ENCODE peak calls at places on chromosomes 11 and 22, in four cellular contexts. One of them, this sample, is unnamed.

GRCh38 chr11:118224512-118225180 is at the start of gene JAML:
- DNase-seq in brain microvascular endothelial cell: no peak
- DNase-seq in HCT116: no peak
- DNase-seq in H1: no peak
- DNase-seq in this sample: no peak

GRCh38 chr22:38721551-38721950 is 15.8 kb downstream of the GTPBP1 start:
- DNase-seq in H1: no peak
- DNase-seq in HCT116: no peak
- DNase-seq in brain microvascular endothelial cell: no peak
- DNase-seq in this sample: no peak

GRCh38 chr11:111815489-111815888 is 49.3 kb upstream of the PPP2R1B start:
- DNase-seq in HCT116: no peak
- DNase-seq in brain microvascular endothelial cell: no peak
- DNase-seq in H1: no peak
- DNase-seq in this sample: no peak

GRCh38 chr11:69297926-69298777 is 4.2 kb downstream of the MYEOV start:
- DNase-seq in H1: no peak
- DNase-seq in HCT116: peak; percentile 78
- DNase-seq in brain microvascular endothelial cell: peak; percentile 62
- DNase-seq in this sample: peak; percentile 82

GRCh38 chr11:78414321-78415051 is 3.1 kb downstream of the GAB2 start:
- DNase-seq in H1: no peak
- DNase-seq in brain microvascular endothelial cell: no peak
- DNase-seq in HCT116: no peak
- DNase-seq in this sample: peak; percentile 61

GRCh38 chr11:12235945-12236743 is 125.8 kb downstream of the MICAL2 start:
- DNase-seq in HCT116: peak; percentile 32
- DNase-seq in H1: no peak
- DNase-seq in brain microvascular endothelial cell: peak; percentile 37
- DNase-seq in this sample: peak; percentile 81

GRCh38 chr11:70581991-70582885 is 183.9 kb downstream of the CTTN start:
- DNase-seq in brain microvascular endothelial cell: no peak
- DNase-seq in H1: no peak
- DNase-seq in HCT116: no peak
- DNase-seq in this sample: no peak

GRCh38 chr11:128593281-128593680 is 5.9 kb upstream of the ETS1 start:
- DNase-seq in HCT116: no peak
- DNase-seq in H1: no peak
- DNase-seq in brain microvascular endothelial cell: peak; percentile 52
- DNase-seq in this sample: peak; percentile 70

GRCh38 chr22:48433647-48434046 is 1394.0 kb downstream of the BRD1 start:
- DNase-seq in HCT116: no peak
- DNase-seq in brain microvascular endothelial cell: no peak
- DNase-seq in H1: no peak
- DNase-seq in this sample: no peak

GRCh38 chr22:42299586-42300285 is 29.3 kb upstream of the TCF20 start:
- DNase-seq in brain microvascular endothelial cell: no peak
- DNase-seq in HCT116: no peak
- DNase-seq in H1: no peak
- DNase-seq in this sample: no peak

GRCh38 chr11:61413496-61413895 is 16.3 kb downstream of the CPSF7 start:
- DNase-seq in brain microvascular endothelial cell: no peak
- DNase-seq in H1: no peak
- DNase-seq in HCT116: no peak
- DNase-seq in this sample: no peak

GRCh38 chr22:31870890-31871289 is 73.4 kb upstream of the YWHAH start:
- DNase-seq in HCT116: no peak
- DNase-seq in H1: no peak
- DNase-seq in brain microvascular endothelial cell: peak; percentile 93
- DNase-seq in this sample: peak; percentile 81

GRCh38 chr11:131274233-131274632 is 96.2 kb upstream of the NTM start:
- DNase-seq in HCT116: no peak
- DNase-seq in H1: no peak
- DNase-seq in brain microvascular endothelial cell: no peak
- DNase-seq in this sample: no peak

GRCh38 chr11:71135112-71135511 is 117.3 kb downstream of the SHANK2 start:
- DNase-seq in HCT116: no peak
- DNase-seq in brain microvascular endothelial cell: no peak
- DNase-seq in H1: no peak
- DNase-seq in this sample: no peak

GRCh38 chr11:88552377-88553029 is 215.0 kb upstream of the CTSC start:
- DNase-seq in brain microvascular endothelial cell: peak; percentile 43
- DNase-seq in HCT116: peak; percentile 48
- DNase-seq in H1: peak; percentile 21
- DNase-seq in this sample: peak; percentile 75

GRCh38 chr11:8049084-8049483 is 31.9 kb upstream of the TUB start:
- DNase-seq in HCT116: no peak
- DNase-seq in brain microvascular endothelial cell: no peak
- DNase-seq in H1: no peak
- DNase-seq in this sample: no peak

GRCh38 chr11:35304393-35304790 is 115.0 kb downstream of the SLC1A2 start:
- DNase-seq in HCT116: no peak
- DNase-seq in H1: no peak
- DNase-seq in brain microvascular endothelial cell: peak; percentile 63
- DNase-seq in this sample: peak; percentile 79

GRCh38 chr11:112085822-112086421 is 634 bp downstream of the TIMM8B start:
- DNase-seq in HCT116: no peak
- DNase-seq in H1: no peak
- DNase-seq in brain microvascular endothelial cell: peak; percentile 29
- DNase-seq in this sample: peak; percentile 49

GRCh38 chr11:32213223-32213622 is 122.3 kb downstream of the RCN1 start:
- DNase-seq in brain microvascular endothelial cell: peak; percentile 59
- DNase-seq in H1: no peak
- DNase-seq in HCT116: no peak
- DNase-seq in this sample: peak; percentile 67

GRCh38 chr11:47391077-47391583 is 12.8 kb upstream of the SPI1 start:
- DNase-seq in HCT116: no peak
- DNase-seq in H1: no peak
- DNase-seq in brain microvascular endothelial cell: no peak
- DNase-seq in this sample: no peak

GRCh38 chr22:40009231-40009769 is 14.5 kb downstream of the FAM83F start:
- DNase-seq in HCT116: no peak
- DNase-seq in brain microvascular endothelial cell: peak; percentile 15
- DNase-seq in H1: no peak
- DNase-seq in this sample: peak; percentile 62

GRCh38 chr22:37739000-37739399 is 42.2 kb downstream of the TRIOBP start:
- DNase-seq in brain microvascular endothelial cell: no peak
- DNase-seq in H1: no peak
- DNase-seq in HCT116: no peak
- DNase-seq in this sample: peak; percentile 56

GRCh38 chr22:46609724-46610161 is 10.4 kb upstream of the GRAMD4 start:
- DNase-seq in H1: no peak
- DNase-seq in brain microvascular endothelial cell: no peak
- DNase-seq in HCT116: no peak
- DNase-seq in this sample: no peak

GRCh38 chr11:94507485-94507884 is 4.8 kb upstream of the C11orf97 start:
- DNase-seq in HCT116: no peak
- DNase-seq in brain microvascular endothelial cell: no peak
- DNase-seq in H1: no peak
- DNase-seq in this sample: no peak

GRCh38 chr11:46541593-46542371 is 52.0 kb downstream of the AMBRA1 start:
- DNase-seq in H1: no peak
- DNase-seq in brain microvascular endothelial cell: no peak
- DNase-seq in HCT116: no peak
- DNase-seq in this sample: no peak

DNA sequence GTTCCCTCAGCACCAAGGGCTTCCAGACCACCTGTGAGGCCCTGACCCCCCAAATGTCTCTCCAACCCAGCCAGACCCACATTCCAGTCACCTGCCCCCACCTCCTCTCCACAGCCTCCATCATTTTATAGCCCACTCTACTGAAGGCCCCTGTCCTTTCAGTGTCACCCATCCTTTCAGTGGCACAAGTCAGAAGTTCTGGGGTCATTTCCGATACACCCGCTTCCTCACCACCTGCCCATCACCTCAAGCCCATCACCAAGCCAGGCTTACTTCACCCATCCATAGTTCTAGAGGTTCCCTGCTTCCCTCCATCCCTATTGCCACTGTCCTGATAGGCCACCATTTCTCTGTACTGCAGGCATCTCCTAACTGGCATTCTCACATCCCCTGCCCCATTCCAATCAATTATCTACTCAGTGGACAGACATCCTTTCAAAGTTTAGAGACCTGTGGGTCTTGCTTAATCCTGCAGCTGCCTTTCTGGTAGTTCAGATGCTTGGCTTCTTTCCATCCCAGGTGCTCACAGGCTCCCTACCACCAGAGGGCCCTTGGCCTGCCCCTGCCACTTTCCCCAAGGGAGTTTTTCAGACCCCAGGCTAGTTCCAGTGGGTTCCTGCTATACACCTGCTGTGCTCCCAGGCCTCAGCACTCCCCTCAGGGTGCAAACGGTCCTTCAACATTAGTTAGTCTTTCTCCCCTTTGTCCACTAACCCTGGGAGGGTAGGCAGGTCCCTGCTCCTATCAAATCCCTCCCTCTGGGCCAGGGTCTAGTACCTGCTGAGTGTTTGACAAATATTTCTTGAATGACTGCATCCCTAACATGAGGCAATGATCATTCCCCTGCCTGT is 7.6 kb downstream of the KCNQ1OT1 start:
- DNase-seq in brain microvascular endothelial cell: no peak
- DNase-seq in H1: no peak
- DNase-seq in HCT116: no peak
- DNase-seq in this sample: peak; percentile 13
- TF ChIP-seq CTCF in brain microvascular endothelial cell: peak; percentile 52
- TF ChIP-seq CTCF in H1: peak; percentile 67
- TF ChIP-seq CTCF in HCT116: peak; percentile 33
- TF ChIP-seq CTCF in this sample: peak; percentile 42

DNA sequence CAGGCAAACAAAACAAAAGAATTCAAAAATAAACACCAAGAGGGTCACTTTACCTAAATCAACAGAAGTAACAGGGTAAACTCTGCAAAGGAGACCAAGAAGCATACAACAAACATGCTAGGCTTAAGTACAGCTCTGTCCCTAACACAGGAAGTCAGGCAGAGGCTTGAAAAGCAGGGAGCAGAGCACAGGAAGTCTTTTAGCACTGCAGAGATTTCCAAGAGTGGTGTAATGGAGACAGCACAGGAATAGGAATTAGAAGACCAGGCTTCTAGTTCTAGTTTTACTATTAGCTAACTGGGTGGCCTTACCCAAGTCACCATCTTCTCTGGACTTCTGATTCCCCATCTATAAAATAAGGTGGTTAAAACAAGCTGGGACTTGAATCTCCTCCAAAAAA is 1.9 kb downstream of the RBFOX2 start:
- DNase-seq in HCT116: no peak
- DNase-seq in brain microvascular endothelial cell: no peak
- DNase-seq in H1: no peak
- DNase-seq in this sample: peak; percentile 57
- H3K4me3 ChIP-seq in HCT116: peak overlapping the region; percentile 84
- H3K4me3 ChIP-seq in brain microvascular endothelial cell: peak overlapping the region; percentile 88
- H3K4me3 ChIP-seq in H1: peak overlapping the region; percentile 91
- H3K4me3 ChIP-seq in this sample: peak overlapping the region; percentile 84

DNA sequence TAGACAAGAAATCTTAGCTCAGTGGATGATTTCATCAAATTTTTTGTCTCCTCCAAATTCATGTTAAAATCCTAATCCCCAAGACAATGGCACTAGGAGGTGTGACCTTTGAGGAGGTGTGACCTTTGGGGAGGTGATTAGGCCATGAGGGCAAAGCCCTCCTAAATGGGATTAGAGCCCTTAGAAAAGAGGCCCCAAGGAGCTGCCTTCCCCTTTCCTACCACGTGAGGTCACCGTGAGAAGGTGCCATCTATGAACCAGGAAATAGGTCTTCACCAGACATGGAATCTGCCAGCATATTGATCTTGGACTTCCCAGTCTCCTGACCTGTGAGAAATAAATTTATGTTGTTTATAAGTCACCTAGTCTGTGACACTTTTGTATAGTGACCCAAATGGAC is 138.7 kb downstream of the TRIM29 start:
- DNase-seq in HCT116: no peak
- DNase-seq in brain microvascular endothelial cell: no peak
- DNase-seq in H1: no peak
- DNase-seq in this sample: no peak
- TF ChIP-seq CTCF in HCT116: peak; percentile 15
- TF ChIP-seq CTCF in brain microvascular endothelial cell: peak; percentile 22
- TF ChIP-seq CTCF in H1: peak; percentile 57
- TF ChIP-seq CTCF in this sample: no peak

DNA sequence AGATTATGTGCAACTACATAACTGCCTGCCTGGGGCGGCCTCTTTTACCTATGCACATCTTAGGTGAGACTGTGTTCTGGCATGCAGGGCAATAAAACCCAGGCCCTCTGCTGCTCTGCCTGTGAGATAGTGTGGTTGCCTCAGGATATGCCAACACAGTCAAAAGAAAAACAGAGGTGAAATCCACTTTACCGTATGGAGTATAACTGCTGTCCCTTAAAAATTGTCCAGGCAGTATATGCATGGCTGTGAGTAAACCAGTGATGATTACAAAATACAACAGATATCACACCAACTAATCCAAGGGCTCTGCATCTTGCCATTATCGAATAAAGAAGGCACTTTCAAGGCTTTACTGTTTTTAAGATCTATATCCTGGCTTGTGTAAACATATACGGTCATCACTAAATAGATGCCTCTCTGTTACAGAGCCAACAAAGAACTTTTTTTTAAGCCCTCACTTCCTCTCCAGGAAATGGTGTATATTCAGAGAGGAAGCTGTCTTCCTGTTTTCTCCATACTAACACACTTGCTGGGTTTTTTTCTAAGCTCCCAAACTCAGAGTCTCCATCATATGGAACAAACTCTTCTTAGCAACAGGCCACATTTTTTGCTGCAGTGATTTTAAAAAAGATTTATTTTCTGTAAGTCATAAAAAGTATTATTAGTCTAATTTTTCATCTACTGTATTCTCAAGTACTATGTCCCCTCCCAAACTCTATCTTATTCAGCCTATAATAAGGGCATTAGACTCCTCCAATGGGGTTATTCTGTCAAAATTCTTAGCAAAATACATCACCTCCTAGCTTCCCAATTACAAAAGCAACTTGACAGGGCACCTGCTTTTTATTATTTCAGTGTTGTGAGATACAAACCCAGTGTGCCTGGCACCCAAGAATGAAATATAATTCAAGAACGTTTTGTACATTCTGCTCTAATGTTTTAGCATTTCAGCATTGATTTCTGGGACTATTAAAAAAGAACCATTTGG is 135.2 kb downstream of the MAML2 start:
- DNase-seq in brain microvascular endothelial cell: no peak
- DNase-seq in HCT116: no peak
- DNase-seq in H1: no peak
- DNase-seq in this sample: peak; percentile 30
- H3K4me3 ChIP-seq in brain microvascular endothelial cell: no peak overlapping the region
- H3K4me3 ChIP-seq in HCT116: no peak overlapping the region
- H3K4me3 ChIP-seq in H1: no peak overlapping the region
- H3K4me3 ChIP-seq in this sample: no peak overlapping the region

This sample was measured in choroid plexus epithelial cell.